ENCODE peak calls at places on chromosomes 12 and 14, in five cellular contexts. One of them, this sample, is unnamed.

GRCh38 chr14:104262515-104263514 is 124.4 kb downstream of the KIF26A start:
- DNase-seq in K562: no peak
- DNase-seq in HepG2: no peak
- DNase-seq in HEK293T: no peak
- DNase-seq in GM12878: no peak
- DNase-seq in this sample: no peak

GRCh38 chr12:90250766-90251165 is 542.1 kb upstream of the ATP2B1 start:
- DNase-seq in K562: no peak
- DNase-seq in HepG2: no peak
- DNase-seq in HEK293T: no peak
- DNase-seq in GM12878: no peak
- DNase-seq in this sample: no peak

GRCh38 chr12:1644523-1645438 is 15.8 kb downstream of the WNT5B start:
- DNase-seq in K562: no peak
- DNase-seq in HepG2: no peak
- DNase-seq in HEK293T: no peak
- DNase-seq in GM12878: no peak
- DNase-seq in this sample: peak

GRCh38 chr12:76855266-76855665 is 23.6 kb downstream of the CSRP2 start:
- DNase-seq in K562: no peak
- DNase-seq in HepG2: no peak
- DNase-seq in HEK293T: no peak
- DNase-seq in GM12878: no peak
- DNase-seq in this sample: no peak

GRCh38 chr12:24814379-24815086 is 134.4 kb downstream of the BCAT1 start:
- DNase-seq in K562: no peak
- DNase-seq in HepG2: no peak
- DNase-seq in HEK293T: no peak
- DNase-seq in GM12878: peak
- DNase-seq in this sample: no peak

GRCh38 chr14:37056473-37056872 is 115.9 kb downstream of the SLC25A21 start:
- DNase-seq in K562: no peak
- DNase-seq in HepG2: no peak
- DNase-seq in HEK293T: peak
- DNase-seq in GM12878: no peak
- DNase-seq in this sample: no peak

GRCh38 chr12:2691001-2691339 is 103.8 kb upstream of the FKBP4 start:
- DNase-seq in K562: no peak
- DNase-seq in HepG2: no peak
- DNase-seq in HEK293T: no peak
- DNase-seq in GM12878: no peak
- DNase-seq in this sample: no peak

GRCh38 chr12:14471497-14471896 is 96.2 kb downstream of the PLBD1 start:
- DNase-seq in K562: no peak
- DNase-seq in HepG2: no peak
- DNase-seq in HEK293T: no peak
- DNase-seq in GM12878: no peak
- DNase-seq in this sample: no peak

GRCh38 chr12:110073049-110073831 is 24.9 kb upstream of the C12orf76 start:
- DNase-seq in K562: no peak
- DNase-seq in HepG2: no peak
- DNase-seq in HEK293T: no peak
- DNase-seq in GM12878: no peak
- DNase-seq in this sample: peak

GRCh38 chr12:2295941-2296461 is 243.2 kb downstream of the CACNA1C start:
- DNase-seq in K562: no peak
- DNase-seq in HepG2: no peak
- DNase-seq in HEK293T: no peak
- DNase-seq in GM12878: no peak
- DNase-seq in this sample: no peak

GRCh38 chr12:109763201-109763841 is 49.7 kb downstream of the FAM222A start:
- DNase-seq in K562: no peak
- DNase-seq in HepG2: no peak
- DNase-seq in HEK293T: no peak
- DNase-seq in GM12878: no peak
- DNase-seq in this sample: no peak

GRCh38 chr12:53267309-53268008 is 640 bp upstream of the ESPL1 start:
- DNase-seq in K562: peak
- DNase-seq in HepG2: no peak
- DNase-seq in HEK293T: no peak
- DNase-seq in GM12878: no peak
- DNase-seq in this sample: no peak

GRCh38 chr12:51961834-51962233 is 10.3 kb downstream of the ACVR1B start:
- DNase-seq in K562: no peak
- DNase-seq in HepG2: peak
- DNase-seq in HEK293T: no peak
- DNase-seq in GM12878: no peak
- DNase-seq in this sample: no peak

GRCh38 chr12:102642199-102642598 is 161.8 kb upstream of the IGF1 start:
- DNase-seq in K562: no peak
- DNase-seq in HepG2: no peak
- DNase-seq in HEK293T: no peak
- DNase-seq in GM12878: no peak
- DNase-seq in this sample: no peak

GRCh38 chr12:102643871-102644551 is 163.6 kb upstream of the IGF1 start:
- DNase-seq in K562: no peak
- DNase-seq in HepG2: no peak
- DNase-seq in HEK293T: no peak
- DNase-seq in GM12878: no peak
- DNase-seq in this sample: no peak

DNA sequence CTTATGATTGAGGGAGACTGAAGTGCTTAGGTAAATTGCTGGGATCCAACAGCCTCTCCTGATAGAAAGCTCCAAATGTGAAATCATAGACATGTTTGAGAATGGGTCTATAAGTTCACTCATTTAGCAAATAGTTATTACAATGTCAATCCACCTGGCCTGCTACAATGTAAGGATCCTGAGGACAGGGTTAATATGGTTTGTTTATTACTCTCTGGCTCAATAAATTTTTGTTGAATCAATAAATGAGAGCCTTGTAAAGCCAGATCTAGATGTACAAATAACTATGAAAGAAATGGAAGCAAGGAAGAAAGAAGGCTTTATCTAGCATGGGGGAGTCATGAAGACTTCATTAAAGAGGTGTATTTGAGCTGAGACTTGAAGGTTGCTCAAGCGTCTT is 165.6 kb upstream of the IGF1 start:
- DNase-seq in K562: no peak
- DNase-seq in HepG2: no peak
- DNase-seq in HEK293T: no peak
- DNase-seq in GM12878: no peak
- DNase-seq in this sample: no peak
- TF ChIP-seq FOXM1 in K562: no peak
- TF ChIP-seq FOXM1 in HepG2: no peak
- TF ChIP-seq FOXM1 in HEK293T: no peak
- TF ChIP-seq FOXM1 in GM12878: no peak
- TF ChIP-seq FOXM1 in this sample: no peak

DNA sequence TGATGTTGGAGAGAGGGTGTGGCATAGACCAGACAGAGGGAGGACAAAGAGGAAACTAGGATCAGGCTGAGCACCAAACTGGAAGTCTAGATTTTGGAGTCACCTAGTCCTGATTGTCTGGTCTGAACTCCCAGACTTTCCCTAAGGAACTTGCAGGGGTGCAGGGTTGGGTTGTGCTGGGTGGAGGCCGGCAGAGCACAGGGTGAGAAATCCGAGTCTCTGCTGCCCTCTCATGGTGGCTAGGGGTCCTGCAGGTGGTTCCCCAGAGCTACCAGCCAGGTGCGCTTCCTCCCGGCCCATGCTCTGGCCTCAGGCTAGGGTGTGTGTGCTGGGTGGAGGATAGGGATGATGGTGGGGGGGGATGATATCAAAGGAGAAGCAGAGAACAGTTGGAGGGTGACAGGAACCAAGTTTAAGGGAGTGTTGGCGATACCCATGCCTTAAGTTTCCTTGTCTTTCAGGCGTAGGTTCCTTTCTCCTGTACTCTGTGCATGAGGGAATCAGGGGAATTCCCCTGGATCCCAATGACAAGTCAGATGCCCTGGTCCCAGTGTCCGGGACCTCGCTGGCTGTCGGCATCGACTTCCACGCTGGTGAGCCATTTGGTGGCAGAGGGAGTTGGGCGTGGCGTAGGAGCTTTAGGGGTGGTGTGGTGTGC is 33.5 kb upstream of the NXPH4 start:
- DNase-seq in K562: peak
- DNase-seq in HepG2: peak
- DNase-seq in HEK293T: peak
- DNase-seq in GM12878: peak
- DNase-seq in this sample: peak
- TF ChIP-seq FOXM1 in K562: no peak
- TF ChIP-seq FOXM1 in HepG2: no peak
- TF ChIP-seq FOXM1 in HEK293T: no peak
- TF ChIP-seq FOXM1 in GM12878: no peak
- TF ChIP-seq FOXM1 in this sample: no peak

DNA sequence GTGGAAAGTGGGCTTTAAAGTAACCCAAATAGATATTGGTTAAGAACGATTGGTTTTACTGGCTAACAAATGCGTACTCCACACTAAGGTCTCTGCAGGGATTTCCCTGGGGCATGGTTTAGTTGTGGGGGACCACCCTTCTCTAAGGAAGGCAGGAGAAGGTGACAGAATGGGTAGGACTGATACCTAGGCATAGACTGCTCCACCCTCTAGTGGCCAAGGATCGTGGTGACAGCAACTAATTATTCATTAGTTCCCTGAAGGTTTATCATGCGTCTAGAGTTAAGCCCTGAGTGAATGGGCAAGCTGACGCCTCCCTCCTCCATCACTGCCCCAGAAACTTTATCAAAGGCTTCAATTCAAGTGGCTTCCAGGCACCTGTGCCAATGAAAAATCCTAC is 9.1 kb downstream of the FAM181A start:
- DNase-seq in K562: peak
- DNase-seq in HepG2: no peak
- DNase-seq in HEK293T: peak
- DNase-seq in GM12878: no peak
- DNase-seq in this sample: peak
- TF ChIP-seq FOXM1 in K562: no peak
- TF ChIP-seq FOXM1 in HepG2: no peak
- TF ChIP-seq FOXM1 in HEK293T: no peak
- TF ChIP-seq FOXM1 in GM12878: no peak
- TF ChIP-seq FOXM1 in this sample: no peak

GRCh38 chr14:92944976-92945375 is 22.0 kb downstream of the CHGA start:
- DNase-seq in K562: no peak
- DNase-seq in HepG2: no peak
- DNase-seq in HEK293T: no peak
- DNase-seq in GM12878: no peak
- DNase-seq in this sample: peak

GRCh38 chr14:92945544-92945943 is 22.6 kb downstream of the CHGA start:
- DNase-seq in K562: no peak
- DNase-seq in HepG2: no peak
- DNase-seq in HEK293T: no peak
- DNase-seq in GM12878: no peak
- DNase-seq in this sample: peak

GRCh38 chr14:92943855-92944570 is 21.1 kb downstream of the CHGA start:
- DNase-seq in K562: peak
- DNase-seq in HepG2: no peak
- DNase-seq in HEK293T: no peak
- DNase-seq in GM12878: no peak
- DNase-seq in this sample: no peak

GRCh38 chr14:92946847-92947545 is 24.0 kb downstream of the CHGA start:
- DNase-seq in K562: no peak
- DNase-seq in HepG2: no peak
- DNase-seq in HEK293T: no peak
- DNase-seq in GM12878: no peak
- DNase-seq in this sample: no peak

GRCh38 chr14:92945959-92946846 is 23.3 kb downstream of the CHGA start:
- DNase-seq in K562: no peak
- DNase-seq in HepG2: no peak
- DNase-seq in HEK293T: no peak
- DNase-seq in GM12878: no peak
- DNase-seq in this sample: peak
- TF ChIP-seq FOXM1 in K562: no peak
- TF ChIP-seq FOXM1 in HepG2: no peak
- TF ChIP-seq FOXM1 in HEK293T: no peak
- TF ChIP-seq FOXM1 in GM12878: no peak
- TF ChIP-seq FOXM1 in this sample: no peak

DNA sequence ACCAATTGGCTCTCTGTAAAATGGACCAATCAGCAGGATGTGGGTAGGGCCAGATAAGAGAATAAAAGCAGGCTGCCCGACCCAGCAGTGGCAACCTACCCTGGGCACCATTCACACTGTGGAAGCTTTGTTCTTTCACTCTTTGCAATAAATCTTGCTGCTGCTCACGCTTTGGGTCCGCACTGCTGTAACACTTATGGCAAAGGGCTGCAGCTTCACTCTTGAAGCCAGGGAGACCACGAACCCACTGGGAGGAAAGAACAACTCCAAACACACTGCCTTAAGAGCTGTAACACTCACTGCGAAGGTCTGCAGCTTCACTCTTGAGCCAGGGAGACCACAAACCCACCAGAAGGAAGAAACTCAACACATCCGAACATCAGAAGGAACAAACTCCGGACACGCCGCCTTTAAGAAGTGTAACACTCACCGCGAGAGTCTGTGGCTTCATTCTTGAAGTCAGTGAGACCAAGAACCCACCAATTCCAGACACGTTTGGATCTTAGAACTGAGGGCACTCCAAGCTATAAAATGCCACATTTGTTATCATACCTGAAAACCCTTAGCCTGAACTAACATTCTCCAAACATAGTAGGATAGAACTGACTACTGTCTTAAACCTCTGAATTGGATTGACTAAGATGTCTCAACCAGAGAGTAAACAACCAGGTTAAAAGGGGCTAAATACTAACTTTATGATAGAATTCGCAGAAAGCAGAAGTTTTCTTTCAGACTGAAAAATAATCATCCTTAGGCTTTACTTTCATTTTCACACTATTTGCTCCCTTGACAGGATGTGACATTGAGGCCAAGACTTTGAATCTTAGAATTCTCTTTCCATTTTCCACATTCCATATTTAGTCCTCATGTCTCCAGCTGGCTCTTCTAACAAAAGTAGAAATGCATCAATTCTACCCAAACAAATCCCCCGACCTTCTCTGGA is 33.6 kb downstream of the CDKL1 start:
- DNase-seq in K562: no peak
- DNase-seq in HepG2: no peak
- DNase-seq in HEK293T: no peak
- DNase-seq in GM12878: no peak
- DNase-seq in this sample: no peak
- TF ChIP-seq FOXM1 in K562: no peak
- TF ChIP-seq FOXM1 in HepG2: no peak
- TF ChIP-seq FOXM1 in HEK293T: no peak
- TF ChIP-seq FOXM1 in GM12878: no peak
- TF ChIP-seq FOXM1 in this sample: no peak